ENCODE peak calls at places on chromosomes 2 and 18, in four cellular contexts. One of them, this sample, is unnamed.

GRCh38 chr2:37656512-37657423 is 14.7 kb downstream of the CDC42EP3 start:
- DNase-seq in H1: peak
- DNase-seq in foreskin keratinocyte: no peak
- DNase-seq in cardiac fibroblast: peak
- DNase-seq in this sample: no peak

GRCh38 chr18:53567935-53568574 is 656.4 kb downstream of the MBD2 start:
- DNase-seq in H1: no peak
- DNase-seq in foreskin keratinocyte: peak
- DNase-seq in cardiac fibroblast: peak
- DNase-seq in this sample: peak

GRCh38 chr2:178420463-178420990 is 30.4 kb downstream of the PRKRA start:
- DNase-seq in H1: no peak
- DNase-seq in foreskin keratinocyte: no peak
- DNase-seq in cardiac fibroblast: no peak
- DNase-seq in this sample: no peak

GRCh38 chr2:162390801-162391200 is 46.9 kb downstream of the GCA start:
- DNase-seq in H1: no peak
- DNase-seq in foreskin keratinocyte: no peak
- DNase-seq in cardiac fibroblast: no peak
- DNase-seq in this sample: no peak

GRCh38 chr2:67268806-67269205 is 128.3 kb upstream of the ETAA1 start:
- DNase-seq in H1: no peak
- DNase-seq in foreskin keratinocyte: peak
- DNase-seq in cardiac fibroblast: peak
- DNase-seq in this sample: no peak

GRCh38 chr2:201414099-201415023 is 36.9 kb downstream of the TRAK2 start:
- DNase-seq in H1: no peak
- DNase-seq in foreskin keratinocyte: no peak
- DNase-seq in cardiac fibroblast: peak
- DNase-seq in this sample: peak

GRCh38 chr2:71672011-71672639 is 218.8 kb downstream of the DYSF start:
- DNase-seq in H1: no peak
- DNase-seq in foreskin keratinocyte: no peak
- DNase-seq in cardiac fibroblast: no peak
- DNase-seq in this sample: no peak

GRCh38 chr2:54206596-54206995 is 49.4 kb downstream of the TSPYL6 start:
- DNase-seq in H1: no peak
- DNase-seq in foreskin keratinocyte: peak
- DNase-seq in cardiac fibroblast: peak
- DNase-seq in this sample: peak

GRCh38 chr2:230942920-230943896 is 18.2 kb upstream of the GPR55 start:
- DNase-seq in H1: no peak
- DNase-seq in foreskin keratinocyte: no peak
- DNase-seq in cardiac fibroblast: no peak
- DNase-seq in this sample: peak

GRCh38 chr18:505483-506122 is 5.1 kb upstream of the COLEC12 start:
- DNase-seq in H1: no peak
- DNase-seq in foreskin keratinocyte: no peak
- DNase-seq in cardiac fibroblast: no peak
- DNase-seq in this sample: peak

GRCh38 chr18:9106094-9106493 is 3.6 kb downstream of the NDUFV2 start:
- DNase-seq in H1: no peak
- DNase-seq in foreskin keratinocyte: no peak
- DNase-seq in cardiac fibroblast: no peak
- DNase-seq in this sample: no peak

GRCh38 chr2:26196683-26197418 is 24.0 kb downstream of the GAREM2 start:
- DNase-seq in H1: no peak
- DNase-seq in foreskin keratinocyte: no peak
- DNase-seq in cardiac fibroblast: no peak
- DNase-seq in this sample: peak

GRCh38 chr2:118084483-118085089 is 3.7 kb upstream of the INSIG2 start:
- DNase-seq in H1: no peak
- DNase-seq in foreskin keratinocyte: no peak
- DNase-seq in cardiac fibroblast: no peak
- DNase-seq in this sample: no peak

GRCh38 chr2:104563398-104564024 is 290.4 kb upstream of the POU3F3 start:
- DNase-seq in H1: no peak
- DNase-seq in foreskin keratinocyte: no peak
- DNase-seq in cardiac fibroblast: no peak
- DNase-seq in this sample: no peak

GRCh38 chr18:10563886-10564285 is 38.1 kb downstream of the NAPG start:
- DNase-seq in H1: no peak
- DNase-seq in foreskin keratinocyte: peak
- DNase-seq in cardiac fibroblast: no peak
- DNase-seq in this sample: no peak

GRCh38 chr2:115219296-115219695 is 776.9 kb downstream of the DPP10 start:
- DNase-seq in H1: no peak
- DNase-seq in foreskin keratinocyte: no peak
- DNase-seq in cardiac fibroblast: no peak
- DNase-seq in this sample: no peak

GRCh38 chr2:133139847-133140533 is 428.3 kb downstream of the NCKAP5 start:
- DNase-seq in H1: no peak
- DNase-seq in foreskin keratinocyte: no peak
- DNase-seq in cardiac fibroblast: no peak
- DNase-seq in this sample: no peak

GRCh38 chr2:211760103-211760502 is 778.5 kb downstream of the ERBB4 start:
- DNase-seq in H1: no peak
- DNase-seq in foreskin keratinocyte: peak
- DNase-seq in cardiac fibroblast: no peak
- DNase-seq in this sample: no peak

GRCh38 chr2:221915926-221916325 is 343.8 kb upstream of the EPHA4 start:
- DNase-seq in H1: no peak
- DNase-seq in foreskin keratinocyte: no peak
- DNase-seq in cardiac fibroblast: peak
- DNase-seq in this sample: no peak

GRCh38 chr2:1658394-1659151 is 85.7 kb downstream of the PXDN start:
- DNase-seq in H1: no peak
- DNase-seq in foreskin keratinocyte: no peak
- DNase-seq in cardiac fibroblast: no peak
- DNase-seq in this sample: no peak

GRCh38 chr18:77635858-77636257 is 386.2 kb downstream of the GALR1 start:
- DNase-seq in H1: no peak
- DNase-seq in foreskin keratinocyte: no peak
- DNase-seq in cardiac fibroblast: no peak
- DNase-seq in this sample: no peak

GRCh38 chr2:95760839-95761525 is 169.2 kb downstream of the TRIM43 start:
- DNase-seq in H1: no peak
- DNase-seq in foreskin keratinocyte: peak
- DNase-seq in cardiac fibroblast: peak
- DNase-seq in this sample: no peak

GRCh38 chr2:164697688-164698290 is 76.5 kb upstream of the GRB14 start:
- DNase-seq in H1: no peak
- DNase-seq in foreskin keratinocyte: no peak
- DNase-seq in cardiac fibroblast: peak
- DNase-seq in this sample: no peak

GRCh38 chr2:39737661-39738060 is 41.4 kb downstream of the THUMPD2 start:
- DNase-seq in H1: peak
- DNase-seq in foreskin keratinocyte: no peak
- DNase-seq in cardiac fibroblast: peak
- DNase-seq in this sample: no peak

GRCh38 chr2:40451926-40452605 is at the start of gene SLC8A1:
- DNase-seq in H1: no peak
- DNase-seq in foreskin keratinocyte: no peak
- DNase-seq in cardiac fibroblast: peak
- DNase-seq in this sample: peak

GRCh38 chr2:20143263-20143662 is 81.7 kb downstream of the SDC1 start:
- DNase-seq in H1: no peak
- DNase-seq in foreskin keratinocyte: peak
- DNase-seq in cardiac fibroblast: peak
- DNase-seq in this sample: no peak

GRCh38 chr2:240604291-240604938 is 17.9 kb downstream of the CAPN10 start:
- DNase-seq in H1: peak
- DNase-seq in foreskin keratinocyte: no peak
- DNase-seq in cardiac fibroblast: peak
- DNase-seq in this sample: peak
- TF ChIP-seq CTCF in H1: peak
- TF ChIP-seq CTCF in foreskin keratinocyte: peak
- TF ChIP-seq CTCF in cardiac fibroblast: peak
- TF ChIP-seq CTCF in this sample: peak

GRCh38 chr2:47073217-47073616 is 81.9 kb downstream of the STPG4 start:
- DNase-seq in H1: no peak
- DNase-seq in foreskin keratinocyte: no peak
- DNase-seq in cardiac fibroblast: no peak
- DNase-seq in this sample: no peak

GRCh38 chr2:47070920-47071824 is 83.9 kb downstream of the STPG4 start:
- DNase-seq in H1: no peak
- DNase-seq in foreskin keratinocyte: no peak
- DNase-seq in cardiac fibroblast: peak
- DNase-seq in this sample: peak

GRCh38 chr2:47072728-47073191 is 82.3 kb downstream of the STPG4 start:
- DNase-seq in H1: no peak
- DNase-seq in foreskin keratinocyte: no peak
- DNase-seq in cardiac fibroblast: no peak
- DNase-seq in this sample: no peak

GRCh38 chr2:47073641-47074040 is 81.5 kb downstream of the STPG4 start:
- DNase-seq in H1: no peak
- DNase-seq in foreskin keratinocyte: peak
- DNase-seq in cardiac fibroblast: no peak
- DNase-seq in this sample: no peak

GRCh38 chr2:47072018-47072691 is 83.0 kb downstream of the STPG4 start:
- DNase-seq in H1: no peak
- DNase-seq in foreskin keratinocyte: no peak
- DNase-seq in cardiac fibroblast: peak
- DNase-seq in this sample: no peak
- TF ChIP-seq CTCF in H1: no peak
- TF ChIP-seq CTCF in foreskin keratinocyte: no peak
- TF ChIP-seq CTCF in cardiac fibroblast: peak
- TF ChIP-seq CTCF in this sample: no peak

GRCh38 chr2:43035922-43036321 is 190.5 kb downstream of the ZFP36L2 start:
- DNase-seq in H1: no peak
- DNase-seq in foreskin keratinocyte: no peak
- DNase-seq in cardiac fibroblast: no peak
- DNase-seq in this sample: no peak
- TF ChIP-seq CTCF in H1: no peak
- TF ChIP-seq CTCF in foreskin keratinocyte: peak
- TF ChIP-seq CTCF in cardiac fibroblast: no peak
- TF ChIP-seq CTCF in this sample: no peak

DNA sequence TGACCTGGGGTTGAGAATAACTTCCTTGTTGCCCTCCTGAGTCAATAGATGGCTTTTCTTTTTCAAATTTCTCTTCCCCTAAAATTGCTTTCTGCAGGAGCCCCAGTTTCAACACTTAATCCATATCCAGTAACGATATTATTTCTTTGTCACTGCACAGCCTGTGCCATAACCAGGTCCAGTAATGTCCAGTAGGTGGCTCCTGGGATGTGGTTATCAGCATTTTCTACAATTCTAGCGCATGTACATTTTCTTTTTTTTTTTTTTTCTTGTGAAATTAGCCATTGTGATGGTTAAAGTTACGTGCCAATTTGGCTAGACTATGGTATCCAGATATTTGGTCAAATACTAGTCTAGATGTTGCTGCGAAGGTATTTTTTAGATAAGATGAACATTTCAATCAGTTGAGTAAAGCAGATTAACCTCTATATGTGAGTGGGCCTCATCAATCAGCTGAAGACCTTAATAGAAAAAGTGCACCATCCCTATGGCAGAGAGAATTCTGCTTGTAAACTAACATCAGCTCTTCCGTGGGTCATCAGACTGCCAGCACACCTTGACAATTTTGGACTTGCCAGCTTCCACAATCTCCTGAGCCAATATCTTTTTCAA is 72.9 kb upstream of the SCG2 start:
- DNase-seq in H1: no peak
- DNase-seq in foreskin keratinocyte: no peak
- DNase-seq in cardiac fibroblast: peak
- DNase-seq in this sample: no peak
- TF ChIP-seq CTCF in H1: no peak
- TF ChIP-seq CTCF in foreskin keratinocyte: peak
- TF ChIP-seq CTCF in cardiac fibroblast: peak
- TF ChIP-seq CTCF in this sample: no peak

DNA sequence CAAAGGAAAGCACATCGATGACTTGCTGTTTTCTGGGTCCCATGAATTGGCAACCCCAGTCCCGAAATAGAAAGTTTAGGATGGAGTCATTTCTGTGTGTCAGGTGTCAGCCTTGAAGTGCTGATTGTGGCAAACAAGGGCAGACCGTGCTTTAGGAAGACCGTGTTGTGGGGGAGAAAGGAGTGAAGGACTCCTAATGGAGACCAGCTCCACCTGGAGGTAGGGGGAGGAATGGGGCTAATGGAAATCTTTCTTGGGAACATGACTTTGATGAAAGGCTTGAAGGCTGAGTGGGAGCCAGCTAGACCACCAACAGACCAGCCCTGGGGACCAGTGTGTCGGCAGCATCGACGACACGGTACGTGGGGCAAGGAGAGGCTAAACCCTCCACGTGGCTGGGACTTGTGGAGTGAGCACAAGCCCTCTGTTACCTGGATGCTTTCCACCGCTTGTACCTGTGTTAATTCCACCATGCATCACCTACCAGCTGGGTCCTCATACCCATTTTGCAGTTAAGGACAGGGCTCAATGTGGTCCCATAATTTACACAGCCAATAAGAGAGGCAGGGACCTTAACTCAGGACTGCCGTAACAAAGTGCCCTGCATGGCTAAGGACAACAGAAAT is 104.2 kb downstream of the SH3BP4 start:
- DNase-seq in H1: no peak
- DNase-seq in foreskin keratinocyte: peak
- DNase-seq in cardiac fibroblast: peak
- DNase-seq in this sample: no peak
- TF ChIP-seq CTCF in H1: peak
- TF ChIP-seq CTCF in foreskin keratinocyte: peak
- TF ChIP-seq CTCF in cardiac fibroblast: peak
- TF ChIP-seq CTCF in this sample: no peak

This sample was measured in GM20000.